ENCODE peak calls at places on chromosomes 1 and 21, in four cellular contexts. F is HEK293T; Q is activated naive CD4-positive, alpha-beta T cell; Y is pancreas. D is an unnamed sample.

GRCh38 chr1:206430031-206430983 is 40.0 kb upstream of the IKBKE start:
- DNase-seq in Q (no peak), F (no peak), Y (no peak), D (no peak)

GRCh38 chr1:22861764-22862440 is 110.8 kb downstream of the LACTBL1 start:
- DNase-seq in Y (peak; percentile 70), Q (no peak), F (peak; percentile 70), D (peak; percentile 63)

GRCh38 chr21:38766987-38767722 is 38.6 kb upstream of the ETS2 start:
- DNase-seq in Y (peak; percentile 64), Q (peak; percentile 19), F (no peak), D (no peak)

GRCh38 chr1:28933277-28933676 is 18.9 kb downstream of the EPB41 start:
- DNase-seq in Q (no peak), F (no peak), Y (no peak), D (no peak)

GRCh38 chr1:100921110-100921706 is 25.3 kb downstream of the SLC30A7 start:
- DNase-seq in F (peak; percentile 33), Q (no peak), Y (no peak), D (no peak)

GRCh38 chr1:177744906-177745305 is 225.0 kb downstream of the SEC16B start:
- DNase-seq in F (no peak), Q (no peak), Y (no peak), D (no peak)

GRCh38 chr1:21337459-21337930 is 47.2 kb upstream of the ECE1 start:
- DNase-seq in Q (no peak), F (no peak), Y (no peak), D (no peak)

GRCh38 chr1:59375321-59376220 is 78.7 kb downstream of the FGGY start:
- DNase-seq in Q (no peak), Y (no peak), F (no peak), D (no peak)

GRCh38 chr1:55955237-55955636 is 624.1 kb downstream of the PLPP3 start:
- DNase-seq in F (no peak), Y (no peak), Q (no peak), D (no peak)

GRCh38 chr1:44543064-44543815 is 131.0 kb downstream of the TMEM53 start:
- DNase-seq in Y (no peak), F (no peak), Q (no peak), D (no peak)

GRCh38 chr1:12556957-12557935 is 60.8 kb downstream of the DHRS3 start:
- DNase-seq in Q (no peak), Y (peak; percentile 22), F (no peak), D (no peak)

GRCh38 chr1:198638441-198638840 is 399 bp upstream of the PTPRC start:
- DNase-seq in Y (no peak), F (no peak), Q (no peak), D (no peak)

GRCh38 chr1:204074274-204075115 is 1.6 kb downstream of the SOX13 start:
- DNase-seq in F (peak; percentile 56), Y (peak; percentile 78), Q (no peak), D (peak; percentile 74)

GRCh38 chr1:157724537-157725213 is 24.1 kb upstream of the FCRL3 start:
- DNase-seq in Y (no peak), F (no peak), Q (no peak), D (no peak)

GRCh38 chr21:41897690-41898089 is 18.5 kb upstream of the PRDM15 start:
- DNase-seq in Y (no peak), F (no peak), Q (no peak), D (no peak)

GRCh38 chr1:204852854-204853253 is 17.8 kb upstream of the NFASC start:
- DNase-seq in Q (no peak), F (no peak), Y (no peak), D (peak; percentile 47)

GRCh38 chr1:73359001-73359400 is 839.0 kb downstream of the LRRIQ3 start:
- DNase-seq in Q (no peak), F (no peak), Y (no peak), D (no peak)

GRCh38 chr1:34164510-34165381 is at the start of gene CSMD2:
- DNase-seq in F (peak; percentile 37), Q (no peak), Y (peak; percentile 74), D (peak; percentile 52)

GRCh38 chr1:66506991-66507390 is 27.0 kb upstream of the SGIP1 start:
- DNase-seq in Y (no peak), F (no peak), Q (no peak), D (no peak)

GRCh38 chr1:55981015-55981635 is 598.2 kb downstream of the PLPP3 start:
- DNase-seq in F (no peak), Y (no peak), Q (no peak), D (no peak)

GRCh38 chr21:46159390-46159789 is 4.0 kb upstream of the FTCD start:
- DNase-seq in Y (peak; percentile 41), Q (no peak), F (no peak), D (no peak)

GRCh38 chr21:41630249-41630648 is 122.3 kb upstream of the TMPRSS2 start:
- DNase-seq in Q (no peak), Y (no peak), F (no peak), D (no peak)

GRCh38 chr1:74280642-74281396 is 45.6 kb downstream of the TNNI3K start:
- DNase-seq in Q (no peak), Y (no peak), F (no peak), D (no peak)

GRCh38 chr1:30684259-30684658 is 39.1 kb downstream of the MATN1 start:
- DNase-seq in F (no peak), Q (no peak), Y (peak; percentile 16), D (no peak)

GRCh38 chr1:116375884-116376733 is 3.1 kb downstream of the ATP1A1 start:
- DNase-seq in F (peak; percentile 25), Q (no peak), Y (peak; percentile 68), D (no peak)

GRCh38 chr1:225610539-225610938 is 42.4 kb downstream of the ENAH start:
- DNase-seq in F (no peak), Q (no peak), Y (no peak), D (no peak)

GRCh38 chr21:17051054-17051453 is 461.8 kb upstream of the CXADR start:
- DNase-seq in Y (no peak), F (no peak), Q (no peak), D (no peak)